ENCODE peak calls at places on chromosome 20, in four cellular contexts. B, T, F and S are unnamed samples.

GRCh38 chr20:61743606-61744005 is 322.1 kb downstream of the TAF4 start:
- DNase-seq in B (no peak), T (no peak), F (no peak), S (no peak)

GRCh38 chr20:11972478-11972877 is 54.8 kb downstream of the BTBD3 start:
- DNase-seq in B (no peak), T (no peak), F (no peak), S (no peak)

GRCh38 chr20:41293269-41294037 is 24.1 kb downstream of the ZHX3 start:
- DNase-seq in B (no peak), T (no peak), F (no peak), S (no peak)

GRCh38 chr20:35648836-35649235 is 15.9 kb downstream of the CPNE1 start:
- DNase-seq in B (no peak), T (no peak), F (no peak), S (no peak)

GRCh38 chr20:32252189-32252588 is 25.3 kb upstream of the KIF3B start:
- DNase-seq in B (no peak), T (no peak), F (no peak), S (no peak)

GRCh38 chr20:10368702-10369041 is 65.3 kb downstream of the MKKS start:
- DNase-seq in B (no peak), T (no peak), F (no peak), S (no peak)

GRCh38 chr20:59583428-59584277 is 20.7 kb upstream of the PHACTR3 start:
- DNase-seq in B (no peak), T (no peak), F (no peak), S (no peak)

GRCh38 chr20:42082611-42083010 is 464.4 kb upstream of the CHD6 start:
- DNase-seq in B (no peak), T (peak; percentile 70), F (peak; percentile 81), S (no peak)

GRCh38 chr20:15594296-15594695 is 979.0 kb downstream of the KIF16B start:
- DNase-seq in B (no peak), T (no peak), F (no peak), S (no peak)

GRCh38 chr20:61753196-61753942 is 312.3 kb downstream of the TAF4 start:
- DNase-seq in B (no peak), T (peak; percentile 26), F (no peak), S (no peak)

GRCh38 chr20:51412991-51413471 is 129.5 kb downstream of the NFATC2 start:
- DNase-seq in B (no peak), T (peak; percentile 40), F (peak; percentile 84), S (no peak)

GRCh38 chr20:33016581-33017109 is 9.1 kb downstream of the BPIFB2 start:
- DNase-seq in B (no peak), T (no peak), F (no peak), S (no peak)

GRCh38 chr20:35503841-35504460 is 25.5 kb downstream of the C20orf173 start:
- DNase-seq in B (no peak), T (no peak), F (no peak), S (no peak)

GRCh38 chr20:48012401-48012974 is 227.2 kb upstream of the SULF2 start:
- DNase-seq in B (no peak), T (peak; percentile 48), F (peak; percentile 27), S (peak; percentile 24)

GRCh38 chr20:51402201-51402600 is 140.3 kb downstream of the NFATC2 start:
- DNase-seq in B (no peak), T (no peak), F (no peak), S (peak; percentile 59)

GRCh38 chr20:14991023-14991422 is 653.6 kb upstream of the FLRT3 start:
- DNase-seq in B (no peak), T (peak; percentile 27), F (no peak), S (no peak)

GRCh38 chr20:60653111-60653845 is 598.8 kb upstream of the CDH4 start:
- DNase-seq in B (no peak), T (no peak), F (no peak), S (no peak)

GRCh38 chr20:991850-992249 is 10.3 kb downstream of the RSPO4 start:
- DNase-seq in B (peak; percentile 67), T (no peak), F (peak; percentile 44), S (peak; percentile 8)

GRCh38 chr20:824490-824889 is 9.0 kb upstream of the FAM110A start:
- DNase-seq in B (no peak), T (no peak), F (no peak), S (no peak)

GRCh38 chr20:57844626-57845596 is 135.1 kb upstream of the PMEPA1 start:
- DNase-seq in B (no peak), T (no peak), F (no peak), S (no peak)

GRCh38 chr20:17646209-17646717 is 35.8 kb downstream of the RRBP1 start:
- DNase-seq in B (no peak), T (no peak), F (peak; percentile 66), S (no peak)

GRCh38 chr20:35917077-35917476 is 37.2 kb downstream of the SCAND1 start:
- DNase-seq in B (no peak), T (no peak), F (no peak), S (no peak)

GRCh38 chr20:9359561-9360308 is 154.7 kb upstream of the LAMP5 start:
- DNase-seq in B (peak; percentile 64), T (peak; percentile 71), F (peak; percentile 33), S (peak; percentile 1)

GRCh38 chr20:46545077-46545826 is 5.2 kb downstream of the OCSTAMP start:
- DNase-seq in B (no peak), T (no peak), F (no peak), S (no peak)

GRCh38 chr20:42118001-42118400 is 499.8 kb upstream of the CHD6 start:
- DNase-seq in B (no peak), T (no peak), F (no peak), S (no peak)

GRCh38 chr20:39112196-39112743 is 150.1 kb downstream of the DHX35 start:
- DNase-seq in B (peak; percentile 89), T (peak; percentile 82), F (peak; percentile 91), S (peak; percentile 38)

GRCh38 chr20:12687476-12687875 is 321.3 kb upstream of the SPTLC3 start:
- DNase-seq in B (no peak), T (no peak), F (no peak), S (no peak)

GRCh38 chr20:9551808-9552550 is 37.6 kb downstream of the LAMP5 start:
- DNase-seq in B (no peak), T (no peak), F (no peak), S (no peak)

GRCh38 chr20:64242003-64242796 is 13.3 kb upstream of the PCMTD2 start:
- DNase-seq in B (no peak), T (no peak), F (no peak), S (no peak)

GRCh38 chr20:8305449-8305978 is 173.4 kb downstream of the PLCB1 start:
- DNase-seq in B (peak; percentile 93), T (peak; percentile 71), F (peak; percentile 25), S (peak; percentile 86)

GRCh38 chr20:59728722-59729430 is 124.5 kb downstream of the PHACTR3 start:
- DNase-seq in B (no peak), T (no peak), F (no peak), S (no peak)

GRCh38 chr20:8756410-8756809 is 312.5 kb upstream of the PLCB4 start:
- DNase-seq in B (no peak), T (peak; percentile 41), F (no peak), S (no peak)

GRCh38 chr20:2023151-2023550 is 29.3 kb upstream of the PDYN start:
- DNase-seq in B (peak; percentile 43), T (no peak), F (no peak), S (no peak)

GRCh38 chr20:47175501-47175900 is 181.0 kb downstream of the ZMYND8 start:
- DNase-seq in B (no peak), T (no peak), F (no peak), S (no peak)

GRCh38 chr20:1287306-1287705 is 21.2 kb downstream of the SNPH start:
- DNase-seq in B (no peak), T (no peak), F (no peak), S (no peak)

GRCh38 chr20:41509801-41510200 is 108.4 kb downstream of the CHD6 start:
- DNase-seq in B (no peak), T (peak; percentile 50), F (no peak), S (no peak)

GRCh38 chr20:51861726-51862466 is 59.6 kb upstream of the SALL4 start:
- DNase-seq in B (peak; percentile 13), T (no peak), F (no peak), S (no peak)

GRCh38 chr20:50308513-50309279 is 118.1 kb downstream of the CEBPB start:
- DNase-seq in B (peak; percentile 67), T (peak; percentile 91), F (peak; percentile 94), S (peak; percentile 50)
- TF ChIP-seq CTCF in B (peak; percentile 10), T (no peak), F (peak; percentile 26), S (no peak)

GRCh38 chr20:24821391-24821790 is 127.7 kb upstream of the CST7 start:
- DNase-seq in B (no peak), T (no peak), F (no peak), S (no peak)

GRCh38 chr20:24820345-24820744 is 128.7 kb upstream of the CST7 start:
- DNase-seq in B (no peak), T (no peak), F (no peak), S (no peak)

GRCh38 chr20:24823989-24824693 is 124.9 kb upstream of the CST7 start:
- DNase-seq in B (no peak), T (no peak), F (no peak), S (no peak)

GRCh38 chr20:24825591-24825990 is 123.5 kb upstream of the CST7 start:
- DNase-seq in B (no peak), T (no peak), F (no peak), S (no peak)

DNA sequence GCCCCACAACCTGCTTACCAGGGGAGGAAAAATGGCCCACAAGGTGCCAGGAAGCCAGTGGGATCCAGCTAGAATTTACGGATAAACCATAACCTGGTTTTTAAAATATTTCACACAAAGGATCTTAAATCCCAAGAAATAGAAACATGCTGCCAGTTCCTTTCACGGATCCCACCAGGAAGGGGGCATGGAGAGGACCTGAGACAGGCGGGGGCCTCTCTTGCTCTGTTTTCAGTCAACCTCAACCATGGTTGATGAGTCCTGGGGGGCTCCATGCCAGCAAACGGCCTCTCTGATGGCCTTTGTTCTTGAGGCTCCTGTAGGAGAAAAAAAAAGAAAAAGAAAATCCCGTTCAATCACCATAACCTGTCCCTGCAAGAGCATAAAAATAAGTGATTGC is 125.9 kb upstream of the CST7 start:
- DNase-seq in B (no peak), T (no peak), F (no peak), S (no peak)
- TF ChIP-seq EZH2phosphoT487 in B (no peak), T (no peak), F (no peak), S (no peak)

DNA sequence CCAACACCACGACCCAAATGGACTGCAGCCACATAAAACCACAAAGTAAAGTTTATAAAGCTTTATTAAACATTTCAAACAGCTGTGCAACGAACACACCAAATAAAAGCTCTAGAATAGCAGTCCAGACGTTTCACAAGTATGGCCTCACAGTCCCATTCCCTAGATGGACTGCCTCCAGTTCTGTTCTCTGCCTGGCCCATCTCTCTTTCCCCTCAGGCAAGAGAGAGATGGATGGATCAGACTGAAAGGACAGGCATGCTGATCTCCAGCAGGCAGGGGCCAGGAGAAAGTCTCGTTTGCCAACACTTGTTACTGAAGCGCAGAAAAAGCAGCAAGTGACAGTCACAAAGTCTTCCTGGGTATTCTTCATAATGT is 3.7 kb upstream of the NNAT start:
- DNase-seq in B (no peak), T (no peak), F (no peak), S (no peak)
- H3K9me2 ChIP-seq in B (no peaks in the 10 kb centered on the region), T (no peaks in the 10 kb centered on the region), F (no peaks in the 10 kb centered on the region), S (no peaks in the 10 kb centered on the region)

DNA sequence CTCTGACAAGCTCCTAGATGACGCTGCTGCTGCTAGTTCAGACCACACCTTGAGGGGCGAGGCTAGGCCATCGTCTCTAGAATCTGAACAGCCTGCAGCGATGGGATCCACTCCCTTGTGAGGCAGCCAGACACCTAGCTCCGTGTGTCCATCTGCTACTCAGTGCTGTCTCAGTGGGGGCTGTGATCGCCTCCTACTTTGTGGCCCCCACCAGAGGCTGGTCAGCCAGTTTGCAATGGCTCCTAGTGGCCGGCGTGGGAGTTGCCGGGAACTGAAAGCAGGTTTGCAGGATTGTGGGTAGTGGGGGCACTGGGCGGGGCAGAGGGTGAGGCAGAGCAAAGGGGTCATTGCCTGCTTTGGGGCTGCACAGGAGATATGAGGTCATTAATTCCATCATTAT is 2.8 kb downstream of the CCN5 start:
- DNase-seq in B (peak; percentile 69), T (no peak), F (peak; percentile 58), S (no peak)
- TF ChIP-seq CTCF in B (peak; percentile 51), T (peak; percentile 15), F (peak; percentile 46), S (peak; percentile 45)